ENCODE peak calls at places on chromosomes 11 and 22, in five cellular contexts. R is body of pancreas; U is HT-29; I is effector CD4-positive, alpha-beta T cell; C is coronary artery. O is an unnamed sample.

GRCh38 chr11:72522186-72522585 is 87.9 kb upstream of the CLPB start:
- DNase-seq in R (no peak), U (no peak), I (no peak), C (no peak), O (no peak)

GRCh38 chr11:102819491-102819890 is 21.5 kb upstream of the MMP1 start:
- DNase-seq in R (no peak), U (no peak), I (no peak), C (no peak), O (no peak)

GRCh38 chr11:44578279-44578678 is 12.8 kb downstream of the CD82 start:
- DNase-seq in R (no peak), U (no peak), I (no peak), C (no peak), O (no peak)

GRCh38 chr11:102530558-102530957 is at the start of gene MMP7:
- DNase-seq in R (no peak), U (peak), I (no peak), C (no peak), O (no peak)

GRCh38 chr11:134749040-134749586 is 337.1 kb upstream of the B3GAT1 start:
- DNase-seq in R (no peak), U (no peak), I (no peak), C (peak), O (no peak)

GRCh38 chr22:31160328-31160978 is 471 bp downstream of the RNF185 start:
- DNase-seq in R (no peak), U (no peak), I (no peak), C (no peak), O (no peak)

GRCh38 chr11:1762537-1763302 is 1.0 kb downstream of the CTSD start:
- DNase-seq in R (peak), U (peak), I (no peak), C (no peak), O (no peak)

GRCh38 chr22:39084666-39085065 is 7.6 kb downstream of the APOBEC3G start:
- DNase-seq in R (no peak), U (no peak), I (no peak), C (no peak), O (no peak)

GRCh38 chr11:47443028-47443700 is 5.8 kb downstream of the RAPSN start:
- DNase-seq in R (no peak), U (peak), I (no peak), C (no peak), O (no peak)

GRCh38 chr11:111570796-111571195 is 30.3 kb downstream of the LAYN start:
- DNase-seq in R (no peak), U (no peak), I (no peak), C (no peak), O (no peak)

GRCh38 chr22:30591191-30591587 is 521 bp downstream of the PES1 start:
- DNase-seq in R (no peak), U (peak), I (no peak), C (no peak), O (no peak)

GRCh38 chr11:15472405-15472799 is 357.7 kb downstream of the INSC start:
- DNase-seq in R (no peak), U (no peak), I (no peak), C (no peak), O (no peak)

GRCh38 chr22:45454260-45454659 is 40.8 kb downstream of the RIBC2 start:
- DNase-seq in R (no peak), U (no peak), I (no peak), C (no peak), O (no peak)

GRCh38 chr22:36910461-36910860 is 3.0 kb upstream of the CSF2RB start:
- DNase-seq in R (no peak), U (no peak), I (no peak), C (no peak), O (no peak)

O was measured in type B pancreatic cell.